ENCODE peak calls at places on chromosome 2, in eight cellular contexts. J is HFF-Myc; B is left lung; E is AG09319; A is adrenal gland; N is endothelial cell of umbilical vein; U is CD8-positive, alpha-beta T cell; L is NCI-H2171. Q is an unnamed sample.

GRCh38 chr2:3168230-3168891 is 209.3 kb downstream of the EIPR1 start:
- DNase-seq in J (peak), B (no peak), E (peak), A (no peak), N (no peak), U (no peak), L (no peak), Q (no peak)

GRCh38 chr2:146129231-146129630 is 1609.3 kb upstream of the ZEB2 start:
- DNase-seq in J (no peak), B (no peak), E (no peak), A (no peak), N (no peak), U (no peak), L (no peak), Q (no peak)

GRCh38 chr2:5696741-5697521 is 4.7 kb downstream of the SOX11 start:
- DNase-seq in J (no peak), B (no peak), E (no peak), A (no peak), N (no peak), U (no peak), L (peak), Q (no peak)

GRCh38 chr2:170369894-170370293 is 191.9 kb downstream of the MYO3B start:
- DNase-seq in J (no peak), B (no peak), E (no peak), A (no peak), N (peak), U (no peak), L (peak), Q (no peak)

GRCh38 chr2:221448857-221449390 is 123.2 kb downstream of the EPHA4 start:
- DNase-seq in J (no peak), B (no peak), E (no peak), A (no peak), N (peak), U (no peak), L (no peak), Q (no peak)

GRCh38 chr2:145394181-145394580 is 874.3 kb upstream of the ZEB2 start:
- DNase-seq in J (no peak), B (no peak), E (no peak), A (no peak), N (no peak), U (no peak), L (no peak), Q (no peak)

GRCh38 chr2:229268626-229269025 is 2.5 kb downstream of the PID1 start:
- DNase-seq in J (no peak), B (no peak), E (no peak), A (no peak), N (no peak), U (no peak), L (no peak), Q (no peak)

GRCh38 chr2:224645722-224646121 is 60.6 kb upstream of the CUL3 start:
- DNase-seq in J (no peak), B (no peak), E (no peak), A (no peak), N (no peak), U (no peak), L (no peak), Q (no peak)

GRCh38 chr2:158464426-158465281 is 7.9 kb downstream of the PKP4 start:
- DNase-seq in J (no peak), B (no peak), E (no peak), A (no peak), N (peak), U (no peak), L (no peak), Q (no peak)

GRCh38 chr2:130390460-130391057 is 34.7 kb downstream of the PTPN18 start:
- DNase-seq in J (no peak), B (peak), E (no peak), A (peak), N (no peak), U (no peak), L (no peak), Q (peak)

GRCh38 chr2:7987992-7988391 is 693.9 kb upstream of the ID2 start:
- DNase-seq in J (no peak), B (no peak), E (no peak), A (no peak), N (no peak), U (no peak), L (no peak), Q (no peak)

GRCh38 chr2:75517562-75518230 is 43.0 kb downstream of the EVA1A start:
- DNase-seq in J (no peak), B (no peak), E (no peak), A (no peak), N (no peak), U (no peak), L (no peak), Q (no peak)

GRCh38 chr2:60544059-60544458 is 9.4 kb downstream of the BCL11A start:
- DNase-seq in J (no peak), B (no peak), E (no peak), A (no peak), N (no peak), U (no peak), L (no peak), Q (no peak)

GRCh38 chr2:119484834-119485233 is 39.4 kb downstream of the SCTR start:
- DNase-seq in J (no peak), B (no peak), E (no peak), A (no peak), N (no peak), U (no peak), L (no peak), Q (no peak)

GRCh38 chr2:104849618-104850097 is 4.3 kb upstream of the POU3F3 start:
- DNase-seq in J (peak), B (peak), E (peak), A (peak), N (peak), U (peak), L (peak), Q (peak)

GRCh38 chr2:105383456-105383855 is 15.4 kb downstream of the FHL2 start:
- DNase-seq in J (no peak), B (no peak), E (no peak), A (no peak), N (no peak), U (no peak), L (no peak), Q (no peak)

GRCh38 chr2:70374616-70375015 is 72.7 kb upstream of the FAM136A start:
- DNase-seq in J (no peak), B (no peak), E (no peak), A (no peak), N (no peak), U (no peak), L (no peak), Q (no peak)

Q was measured in body of pancreas.